ENCODE peak calls at places on chromosomes 13 and 19, in six cellular contexts. F is WTC11, D is H1, I is K562, W is GM12878, S is HepG2. K is an unnamed sample.
A peak's percentile ranks its signal among the peaks of the same experiment; 100 is the strongest.

GRCh38 chr19:18340237-18340989 is at the start of gene PGPEP1:
- DNase-seq in F (peak; percentile 81), S (no peak), I (peak; percentile 96), W (no peak), D (no peak), K (no peak)

GRCh38 chr13:114012921-114013320 is 39.0 kb upstream of the C13orf46 start:
- DNase-seq in W (no peak), D (no peak), S (no peak), F (no peak), I (no peak), K (no peak)

GRCh38 chr13:29543230-29544215 is 52.0 kb downstream of the SLC7A1 start:
- DNase-seq in F (no peak), W (peak; percentile 44), D (peak; percentile 13), I (no peak), S (peak; percentile 12), K (no peak)

GRCh38 chr19:36225219-36225892 is 10.4 kb downstream of the ZNF146 start:
- DNase-seq in S (no peak), W (no peak), I (no peak), D (no peak), F (no peak), K (no peak)

GRCh38 chr19:2232286-2233151 is 3.6 kb downstream of the PLEKHJ1 start:
- DNase-seq in I (no peak), W (no peak), F (no peak), D (no peak), S (no peak), K (no peak)

GRCh38 chr13:110634558-110634957 is 19.2 kb downstream of the NAXD start:
- DNase-seq in W (no peak), F (no peak), I (no peak), S (no peak), D (no peak), K (peak; percentile 12)

GRCh38 chr13:73025212-73026012 is 33.4 kb upstream of the KLF5 start:
- DNase-seq in F (no peak), W (no peak), S (no peak), I (no peak), D (no peak), K (no peak)

GRCh38 chr19:48398329-48399235 is 5.1 kb downstream of the GRIN2D start:
- DNase-seq in S (peak; percentile 44), F (peak; percentile 98), D (peak; percentile 88), I (peak; percentile 94), W (no peak), K (peak; percentile 91)

GRCh38 chr19:55172741-55173140 is 6.3 kb upstream of the DNAAF3 start:
- DNase-seq in F (no peak), I (no peak), D (no peak), W (no peak), S (no peak), K (no peak)

GRCh38 chr13:42277618-42278276 is 5.8 kb downstream of the AKAP11 start:
- DNase-seq in S (no peak), F (no peak), W (no peak), D (no peak), I (no peak), K (no peak)

GRCh38 chr19:52689804-52690394 is 44.9 kb downstream of the ZNF611 start:
- DNase-seq in W (no peak), F (peak; percentile 62), I (peak; percentile 45), D (no peak), S (no peak), K (no peak)

GRCh38 chr13:24075137-24075975 is 85.2 kb upstream of the SPATA13 start:
- DNase-seq in S (peak; percentile 16), D (no peak), I (no peak), W (no peak), F (no peak), K (no peak)

GRCh38 chr13:24995225-24995804 is 100.6 kb upstream of the PABPC3 start:
- DNase-seq in W (no peak), F (peak; percentile 65), I (peak; percentile 37), S (peak; percentile 75), D (no peak), K (peak; percentile 77)

GRCh38 chr19:40705362-40705651 is 11.4 kb downstream of the COQ8B start:
- DNase-seq in W (no peak), D (no peak), S (no peak), I (no peak), F (no peak), K (no peak)

GRCh38 chr13:48630291-48630690 is 23.4 kb upstream of the CYSLTR2 start:
- DNase-seq in I (no peak), D (no peak), W (no peak), F (no peak), S (no peak), K (no peak)

GRCh38 chr19:54114340-54114826 is 1.1 kb downstream of the TFPT start:
- DNase-seq in I (no peak), D (no peak), S (no peak), F (no peak), W (no peak), K (no peak)

GRCh38 chr19:4662812-4663211 is 7.3 kb downstream of the MYDGF start:
- DNase-seq in W (no peak), F (no peak), S (no peak), D (no peak), I (no peak), K (no peak)

GRCh38 chr13:67299731-67300130 is 69.6 kb upstream of the PCDH9 start:
- DNase-seq in F (no peak), S (no peak), D (no peak), I (no peak), W (no peak), K (no peak)

GRCh38 chr13:45770886-45771285 is 68.8 kb downstream of the CBY2 start:
- DNase-seq in W (no peak), I (no peak), S (no peak), D (no peak), F (no peak), K (no peak)

GRCh38 chr13:36872621-36873020 is 47.4 kb downstream of the SMAD9 start:
- DNase-seq in W (no peak), S (no peak), D (no peak), I (no peak), F (peak; percentile 23), K (no peak)

GRCh38 chr13:22086593-22086992 is 415.7 kb downstream of the FGF9 start:
- DNase-seq in D (no peak), I (no peak), S (no peak), F (no peak), W (no peak), K (no peak)

GRCh38 chr13:27112006-27112405 is 59.6 kb downstream of the USP12 start:
- DNase-seq in F (no peak), W (no peak), D (no peak), I (no peak), S (no peak), K (no peak)

GRCh38 chr19:388691-389090 is 20.3 kb downstream of the C2CD4C start:
- DNase-seq in S (no peak), I (no peak), D (no peak), F (peak; percentile 8), W (no peak), K (no peak)

GRCh38 chr19:44648536-44649370 is 5.0 kb downstream of the PVR start:
- DNase-seq in I (no peak), W (no peak), S (no peak), F (no peak), D (no peak), K (no peak)

GRCh38 chr19:2330632-2331284 is 2.3 kb downstream of the SPPL2B start:
- DNase-seq in I (no peak), D (no peak), W (no peak), S (peak; percentile 68), F (no peak), K (no peak)

GRCh38 chr13:39282400-39282972 is 244.2 kb downstream of the NHLRC3 start:
- DNase-seq in D (no peak), W (peak; percentile 21), I (no peak), S (no peak), F (no peak), K (no peak)

GRCh38 chr13:44142540-44142867 is 231.1 kb upstream of the SERP2 start:
- DNase-seq in I (no peak), S (no peak), F (no peak), W (no peak), D (no peak), K (no peak)

GRCh38 chr19:7600721-7601120 is 5.1 kb downstream of the CAMSAP3 start:
- DNase-seq in W (no peak), D (no peak), S (no peak), I (no peak), F (no peak), K (no peak)

GRCh38 chr19:7598180-7598579 is 2.5 kb downstream of the CAMSAP3 start:
- DNase-seq in W (no peak), D (no peak), F (no peak), S (no peak), I (no peak), K (no peak)

GRCh38 chr19:7597689-7598088 is 2.0 kb downstream of the CAMSAP3 start:
- DNase-seq in I (no peak), D (no peak), F (no peak), S (peak; percentile 31), W (no peak), K (no peak)

GRCh38 chr19:7596191-7596937 is 701 bp downstream of the CAMSAP3 start:
- DNase-seq in S (no peak), W (no peak), F (no peak), I (no peak), D (no peak), K (no peak)

GRCh38 chr19:7595466-7596133 is at the start of gene CAMSAP3:
- DNase-seq in F (peak; percentile 90), S (peak; percentile 64), D (peak; percentile 31), I (peak; percentile 90), W (no peak), K (no peak)
- TF ChIP-seq ATF3 in F (no peak), S (no peak), D (no peak), I (no peak), W (no peak), K (no peak)

GRCh38 chr13:93903909-93904308 is 575.6 kb downstream of the DCT start:
- DNase-seq in S (no peak), I (no peak), F (no peak), D (no peak), W (no peak), K (no peak)
- TF ChIP-seq ATF3 in S (no peak), I (no peak), F (no peak), D (no peak), W (no peak), K (no peak)

GRCh38 chr19:38662508-38663155 is 15.2 kb downstream of the ACTN4 start:
- DNase-seq in F (no peak), S (no peak), W (no peak), I (no peak), D (no peak), K (no peak)

GRCh38 chr19:38663156-38663651 is 15.8 kb downstream of the ACTN4 start:
- DNase-seq in W (no peak), D (no peak), S (no peak), F (no peak), I (no peak), K (no peak)

GRCh38 chr19:38660724-38661123 is 13.3 kb downstream of the ACTN4 start:
- DNase-seq in W (no peak), D (no peak), S (no peak), I (no peak), F (no peak), K (no peak)

GRCh38 chr19:38661166-38661565 is 13.7 kb downstream of the ACTN4 start:
- DNase-seq in W (no peak), I (no peak), D (no peak), S (no peak), F (no peak), K (no peak)

GRCh38 chr19:38661996-38662395 is 14.5 kb downstream of the ACTN4 start:
- DNase-seq in D (no peak), I (no peak), F (no peak), W (no peak), S (no peak), K (no peak)
- TF ChIP-seq ATF3 in D (no peak), I (no peak), F (no peak), W (no peak), S (no peak), K (no peak)

GRCh38 chr19:3565177-3565576 is 7.6 kb upstream of the HMG20B start:
- DNase-seq in W (no peak), D (no peak), F (no peak), S (peak; percentile 46), I (no peak), K (peak; percentile 81)
- TF ChIP-seq ATF3 in W (no peak), D (no peak), F (no peak), S (no peak), I (no peak), K (no peak)

K was measured in HCT116.